ENCODE peak calls at places on chromosomes 6 and 20, in eight cellular contexts. O, D, R, Y, K, B, H and I are unnamed samples.

GRCh38 chr6:89984926-89985743 is 90.9 kb downstream of the GJA10 start:
- DNase-seq in O (no peak), D (peak; percentile 76), R (peak; percentile 89), Y (no peak), K (no peak), B (peak; percentile 72), H (no peak), I (no peak)

GRCh38 chr6:41257369-41258195 is 28.9 kb downstream of the TREM1 start:
- DNase-seq in O (peak; percentile 57), D (peak; percentile 44), R (no peak), Y (no peak), K (peak; percentile 31), B (peak; percentile 73), H (no peak), I (no peak)

GRCh38 chr20:2865630-2866029 is 7.7 kb upstream of the PTPRA start:
- DNase-seq in O (no peak), D (no peak), R (no peak), Y (no peak), K (no peak), B (no peak), H (no peak), I (no peak)

GRCh38 chr20:51457281-51457932 is 85.1 kb downstream of the NFATC2 start:
- DNase-seq in O (peak; percentile 62), D (peak; percentile 67), R (peak; percentile 38), Y (peak; percentile 28), K (peak; percentile 19), B (peak; percentile 90), H (no peak), I (no peak)

GRCh38 chr20:3854462-3854870 is 7.8 kb downstream of the MAVS start:
- DNase-seq in O (no peak), D (no peak), R (no peak), Y (no peak), K (no peak), B (no peak), H (no peak), I (no peak)

GRCh38 chr6:82908661-82909060 is 157.0 kb downstream of the UBE3D start:
- DNase-seq in O (no peak), D (no peak), R (no peak), Y (no peak), K (no peak), B (no peak), H (no peak), I (no peak)

GRCh38 chr6:43698584-43699349 is 11.2 kb upstream of the MRPS18A start:
- DNase-seq in O (peak; percentile 46), D (peak; percentile 64), R (peak; percentile 72), Y (peak; percentile 35), K (peak; percentile 54), B (no peak), H (no peak), I (peak; percentile 68)

GRCh38 chr20:43798591-43799149 is 71.9 kb upstream of the GTSF1L start:
- DNase-seq in O (no peak), D (no peak), R (no peak), Y (no peak), K (no peak), B (no peak), H (no peak), I (no peak)

GRCh38 chr6:71608646-71609045 is 277.7 kb upstream of the RIMS1 start:
- DNase-seq in O (no peak), D (no peak), R (no peak), Y (no peak), K (no peak), B (no peak), H (no peak), I (no peak)

GRCh38 chr20:6384956-6385355 is 262.1 kb upstream of the FERMT1 start:
- DNase-seq in O (no peak), D (no peak), R (no peak), Y (no peak), K (no peak), B (no peak), H (no peak), I (no peak)

GRCh38 chr6:149271348-149272340 is 45.9 kb upstream of the TAB2 start:
- DNase-seq in O (no peak), D (no peak), R (no peak), Y (no peak), K (peak; percentile 22), B (no peak), H (peak; percentile 21), I (no peak)

GRCh38 chr20:2305479-2305878 is 9.7 kb downstream of the TGM3 start:
- DNase-seq in O (no peak), D (no peak), R (no peak), Y (no peak), K (no peak), B (no peak), H (no peak), I (no peak)

GRCh38 chr6:43885399-43886066 is 115.5 kb downstream of the VEGFA start:
- DNase-seq in O (no peak), D (no peak), R (no peak), Y (no peak), K (no peak), B (peak; percentile 34), H (no peak), I (no peak)

GRCh38 chr6:157648561-157648960 is 174.5 kb upstream of the SNX9 start:
- DNase-seq in O (no peak), D (peak; percentile 37), R (no peak), Y (no peak), K (no peak), B (peak; percentile 54), H (no peak), I (no peak)

GRCh38 chr20:58113706-58114105 is 114.7 kb downstream of the ANKRD60 start:
- DNase-seq in O (no peak), D (no peak), R (no peak), Y (no peak), K (no peak), B (no peak), H (no peak), I (no peak)

GRCh38 chr20:49278817-49279676 is 1.2 kb upstream of the ZNFX1 start:
- DNase-seq in O (no peak), D (no peak), R (peak; percentile 19), Y (peak; percentile 21), K (no peak), B (no peak), H (no peak), I (peak; percentile 19)

GRCh38 chr6:116090251-116090650 is 10.4 kb upstream of the NT5DC1 start:
- DNase-seq in O (no peak), D (no peak), R (no peak), Y (no peak), K (no peak), B (no peak), H (no peak), I (no peak)

GRCh38 chr6:169960531-169960890 is 209.1 kb downstream of the ERMARD start:
- DNase-seq in O (no peak), D (no peak), R (peak; percentile 2), Y (no peak), K (no peak), B (peak; percentile 57), H (no peak), I (no peak)

GRCh38 chr20:433300-433975 is 25.3 kb downstream of the RBCK1 start:
- DNase-seq in O (no peak), D (no peak), R (no peak), Y (no peak), K (no peak), B (no peak), H (no peak), I (no peak)

GRCh38 chr6:127539292-127539691 is 20.2 kb upstream of the MTCL3 start:
- DNase-seq in O (no peak), D (peak; percentile 47), R (no peak), Y (no peak), K (no peak), B (no peak), H (no peak), I (no peak)

GRCh38 chr20:62910217-62910766 is 16.0 kb downstream of the DIDO1 start:
- DNase-seq in O (no peak), D (no peak), R (no peak), Y (no peak), K (no peak), B (no peak), H (no peak), I (no peak)
- H3K4me1 ChIP-seq in O (peaks cover 8% of the 10 kb centered on the region), D (peaks cover 15% of the 10 kb centered on the region), R (peaks cover 33% of the 10 kb centered on the region), Y (peaks cover 9% of the 10 kb centered on the region), K (no peaks in the 10 kb centered on the region), B (no peaks in the 10 kb centered on the region), H (peaks cover 5% of the 10 kb centered on the region), I (peaks cover 30% of the 10 kb centered on the region)

GRCh38 chr6:100785982-100786381 is 95.1 kb downstream of the ASCC3 start:
- DNase-seq in O (no peak), D (no peak), R (no peak), Y (no peak), K (no peak), B (no peak), H (no peak), I (no peak)

GRCh38 chr6:100774681-100775080 is 106.4 kb downstream of the ASCC3 start:
- DNase-seq in O (no peak), D (peak; percentile 66), R (no peak), Y (no peak), K (no peak), B (no peak), H (no peak), I (no peak)

GRCh38 chr6:100775667-100776066 is 105.5 kb downstream of the ASCC3 start:
- DNase-seq in O (no peak), D (no peak), R (no peak), Y (no peak), K (no peak), B (no peak), H (no peak), I (no peak)

GRCh38 chr6:100780648-100781047 is 100.5 kb downstream of the ASCC3 start:
- DNase-seq in O (no peak), D (no peak), R (no peak), Y (no peak), K (no peak), B (no peak), H (no peak), I (no peak)
- H3K27ac ChIP-seq in O (no peak overlapping the region), D (no peak overlapping the region), R (no peak overlapping the region), Y (no peak overlapping the region), K (no peak overlapping the region), B (no peak overlapping the region), H (no peak overlapping the region), I (no peak overlapping the region)

DNA sequence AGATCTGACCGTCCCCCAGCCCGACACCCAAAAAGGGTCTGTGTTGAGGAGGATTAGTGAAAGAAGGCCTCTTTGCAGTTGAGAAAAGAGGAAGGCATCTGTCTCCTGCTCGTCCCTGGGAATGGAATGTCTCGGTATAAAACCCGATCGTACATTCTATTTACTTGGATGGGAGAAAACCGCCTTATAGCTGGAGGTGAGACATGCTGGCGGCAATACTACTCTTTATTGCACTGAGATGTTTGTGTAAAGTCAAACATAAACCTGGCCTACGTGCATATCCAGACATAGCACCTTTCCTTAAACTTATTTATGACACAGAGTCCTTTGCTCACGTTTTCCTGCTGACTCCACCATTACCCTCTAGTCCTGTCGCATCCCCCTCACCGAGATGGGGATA is 4.5 kb downstream of the TDP2 start:
- DNase-seq in O (no peak), D (no peak), R (no peak), Y (no peak), K (no peak), B (no peak), H (no peak), I (no peak)
- TF ChIP-seq POLR2A in O (no peak), D (no peak), R (no peak), Y (no peak), K (no peak), B (no peak), H (no peak), I (no peak)

DNA sequence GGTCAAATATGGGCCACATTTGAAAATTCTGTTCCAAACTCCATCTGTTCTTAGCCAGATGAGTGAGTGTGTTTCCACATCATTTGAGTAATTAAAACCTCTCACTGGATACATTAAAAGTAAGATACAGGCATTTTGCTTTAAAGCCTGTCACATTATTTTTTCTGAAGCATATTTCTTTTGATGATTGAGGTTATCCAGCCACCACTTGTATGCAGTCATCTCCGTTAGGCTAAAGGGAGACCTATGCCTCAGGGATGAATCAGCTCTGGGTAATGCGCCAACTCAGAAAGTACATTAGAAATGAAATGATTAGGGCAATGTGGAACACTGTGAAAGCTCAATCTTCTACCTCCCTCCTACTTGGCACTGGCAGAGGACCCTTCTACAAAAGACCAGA is 90.7 kb downstream of the SNAP25 start:
- DNase-seq in O (no peak), D (peak; percentile 95), R (no peak), Y (no peak), K (no peak), B (no peak), H (no peak), I (no peak)
- H3K4me1 ChIP-seq in O (peaks cover 5% of the 10 kb centered on the region), D (peaks cover 33% of the 10 kb centered on the region), R (no peaks in the 10 kb centered on the region), Y (no peaks in the 10 kb centered on the region), K (no peaks in the 10 kb centered on the region), B (no peaks in the 10 kb centered on the region), H (no peaks in the 10 kb centered on the region), I (no peaks in the 10 kb centered on the region)